ENCODE peak calls at places on chromosomes 2 and 18, in seven cellular contexts. N is NCI-H1105 treated with DMSO at 0.1 percent for 48 hours; G is activated naive CD4-positive, alpha-beta T cell treated with anti-CD3 and anti-CD28 coated beads, Interleukin-2, amount 10 ng/mL, durations not matched to agents 7 days and 5 days; U is transverse colon; Q is AML-193; O is AG08395; K is NCI-H2081. E is an unnamed sample.
A peak's percentile ranks its signal among the peaks of the same experiment; 100 is the strongest.

GRCh38 chr2:12007282-12007681 is 260.9 kb downstream of the LPIN1 start:
- DNase-seq in N (no peak), G (no peak), U (no peak), Q (no peak), O (no peak), K (no peak), E (no peak)

GRCh38 chr2:107775171-107775570 is 51.5 kb upstream of the RGPD4 start:
- DNase-seq in N (no peak), G (no peak), U (no peak), Q (no peak), O (no peak), K (no peak), E (no peak)

GRCh38 chr2:42967959-42968674 is 175.7 kb upstream of the HAAO start:
- DNase-seq in N (no peak), G (no peak), U (no peak), Q (no peak), O (peak; percentile 87), K (no peak), E (no peak)

GRCh38 chr2:218257390-218257981 is 3.3 kb upstream of the GPBAR1 start:
- DNase-seq in N (no peak), G (peak; percentile 66), U (peak; percentile 31), Q (peak; percentile 43), O (no peak), K (no peak), E (no peak)

GRCh38 chr2:39696838-39697237 is 31.1 kb downstream of the TMEM178A start:
- DNase-seq in N (peak; percentile 45), G (no peak), U (no peak), Q (peak; percentile 22), O (peak; percentile 62), K (peak; percentile 65), E (peak; percentile 11)

GRCh38 chr2:54728669-54729120 is 5.2 kb downstream of the EML6 start:
- DNase-seq in N (no peak), G (no peak), U (no peak), Q (no peak), O (peak; percentile 87), K (no peak), E (peak; percentile 79)

GRCh38 chr2:181763423-181763822 is 83.1 kb upstream of the NEUROD1 start:
- DNase-seq in N (no peak), G (no peak), U (no peak), Q (no peak), O (no peak), K (no peak), E (no peak)

GRCh38 chr18:32446780-32447179 is 23.9 kb downstream of the GAREM1 start:
- DNase-seq in N (peak; percentile 49), G (no peak), U (no peak), Q (no peak), O (no peak), K (peak; percentile 81), E (no peak)

E was measured in LoVo.